ENCODE peak calls at places on chromosomes 4 and X, in eight cellular contexts. D is IMR-90; C is HCEC 1CT; Z is stimulated activated CD8-positive, alpha-beta memory T cell treated with anti-CD3 and anti-CD28 coated beads, Interleukin-4, amount 100 ng/mL, for 24 hours; N is BE2C; B is left lung; F is non-pigmented ciliary epithelial cell; M is A172. T is an unnamed sample.

GRCh38 chr4:70956570-70957210 is 36.8 kb upstream of the DCK start:
- DNase-seq in D (no peak), C (no peak), Z (no peak), N (no peak), B (no peak), F (no peak), M (no peak), T (no peak)

GRCh38 chr4:153467154-153467896 is 1.2 kb downstream of the TMEM131L start:
- DNase-seq in D (no peak), C (no peak), Z (peak), N (peak), B (peak), F (no peak), M (no peak), T (peak)

GRCh38 chr4:155738548-155738947 is 20.3 kb upstream of the GUCY1B1 start:
- DNase-seq in D (peak), C (peak), Z (no peak), N (no peak), B (no peak), F (peak), M (no peak), T (no peak)

GRCh38 chr4:87704000-87704399 is 53.9 kb downstream of the DMP1 start:
- DNase-seq in D (no peak), C (no peak), Z (no peak), N (no peak), B (no peak), F (no peak), M (no peak), T (no peak)

GRCh38 chrX:48045410-48046311 is 25.8 kb downstream of the ZNF630 start:
- DNase-seq in D (peak), C (no peak), Z (no peak), N (no peak), B (no peak), F (peak), M (peak), T (no peak)

GRCh38 chr4:76830612-76831474 is 67.1 kb downstream of the SOWAHB start:
- DNase-seq in D (peak), C (peak), Z (no peak), N (no peak), B (no peak), F (peak), M (peak), T (no peak)

GRCh38 chrX:118975831-118976598 is 1.6 kb downstream of the LONRF3 start:
- DNase-seq in D (peak), C (peak), Z (peak), N (peak), B (peak), F (no peak), M (peak), T (peak)

GRCh38 chr4:121675715-121676114 is 21.1 kb downstream of the ANXA5 start:
- DNase-seq in D (peak), C (no peak), Z (no peak), N (no peak), B (no peak), F (no peak), M (no peak), T (no peak)

GRCh38 chr4:186200436-186201409 is 9.4 kb downstream of the CYP4V2 start:
- DNase-seq in D (no peak), C (no peak), Z (no peak), N (no peak), B (no peak), F (no peak), M (no peak), T (no peak)

GRCh38 chrX:21943460-21944135 is 3.1 kb downstream of the SMS start:
- DNase-seq in D (peak), C (peak), Z (no peak), N (no peak), B (no peak), F (no peak), M (peak), T (no peak)

GRCh38 chrX:119145241-119145653 is 17.6 kb upstream of the KIAA1210 start:
- DNase-seq in D (no peak), C (no peak), Z (no peak), N (peak), B (no peak), F (no peak), M (no peak), T (peak)

T was measured in WERI-Rb-1.